ENCODE peak calls at places on chromosomes 13 and 19, in five cellular contexts. C is NB4, R is hippocampal formation, K is activated T-cell treated with anti-CD3 and anti-CD28 coated beads for 24 hours, O is WTC11. L is an unnamed sample.

GRCh38 chr19:32642771-32643170 is 32.2 kb downstream of the ANKRD27 start:
- DNase-seq in C (no peak), K (peak; percentile 43), R (no peak), O (no peak), L (no peak)

GRCh38 chr13:48108106-48108505 is 13.2 kb upstream of the MED4 start:
- DNase-seq in R (no peak), O (no peak), K (no peak), C (no peak), L (no peak)

GRCh38 chr19:11296264-11296663 is 304 bp downstream of the TSPAN16 start:
- DNase-seq in O (no peak), C (peak; percentile 64), R (no peak), K (no peak), L (peak; percentile 43)

GRCh38 chr13:20247963-20248362 is 15.8 kb upstream of the GJB6 start:
- DNase-seq in R (no peak), O (no peak), C (no peak), K (no peak), L (no peak)

GRCh38 chr19:14577885-14578427 is 4.9 kb upstream of the CLEC17A start:
- DNase-seq in K (no peak), O (no peak), C (peak; percentile 54), R (no peak), L (no peak)

GRCh38 chr13:92187378-92187989 is 789.1 kb downstream of the GPC5 start:
- DNase-seq in K (no peak), C (peak; percentile 52), R (no peak), O (peak; percentile 12), L (peak; percentile 13)

GRCh38 chr13:40205771-40206240 is 460.6 kb downstream of the FOXO1 start:
- DNase-seq in R (no peak), O (no peak), K (no peak), C (no peak), L (no peak)

GRCh38 chr13:113493315-113493951 is 2.9 kb upstream of the DCUN1D2 start:
- DNase-seq in R (no peak), O (no peak), C (peak; percentile 85), K (no peak), L (no peak)

GRCh38 chr19:6753178-6754031 is 13.8 kb downstream of the SH2D3A start:
- DNase-seq in K (peak; percentile 81), O (peak; percentile 99), R (no peak), C (peak; percentile 90), L (peak; percentile 57)

GRCh38 chr13:85503797-85504196 is 295.4 kb downstream of the SLITRK6 start:
- DNase-seq in R (no peak), K (no peak), O (no peak), C (no peak), L (no peak)

GRCh38 chr19:1819211-1819975 is 7.3 kb upstream of the ATP8B3 start:
- DNase-seq in K (no peak), C (no peak), R (no peak), O (no peak), L (no peak)

GRCh38 chr13:40064723-40065122 is 409.3 kb downstream of the COG6 start:
- DNase-seq in R (no peak), K (no peak), O (no peak), C (peak; percentile 19), L (no peak)

GRCh38 chr13:84543976-84544375 is 661.7 kb upstream of the SLITRK1 start:
- DNase-seq in C (no peak), K (no peak), O (no peak), R (no peak), L (no peak)

GRCh38 chr19:13882841-13883240 is 5.9 kb downstream of the NANOS3 start:
- DNase-seq in O (no peak), R (no peak), C (no peak), K (no peak), L (no peak)

GRCh38 chr13:95547531-95548167 is 4.9 kb upstream of the CLDN10 start:
- DNase-seq in R (no peak), K (no peak), O (no peak), C (no peak), L (no peak)

GRCh38 chr13:75316427-75316826 is 165.5 kb downstream of the TBC1D4 start:
- DNase-seq in R (no peak), K (no peak), O (no peak), C (peak; percentile 6), L (no peak)

GRCh38 chr19:53664760-53665159 is 33.0 kb downstream of the DPRX start:
- DNase-seq in K (no peak), R (no peak), C (no peak), O (peak; percentile 29), L (no peak)

GRCh38 chr13:72677431-72677830 is 50.0 kb downstream of the MZT1 start:
- DNase-seq in O (no peak), K (no peak), R (no peak), C (no peak), L (no peak)

GRCh38 chr13:102965802-102966201 is 100.4 kb downstream of the SLC10A2 start:
- DNase-seq in K (no peak), C (no peak), R (no peak), O (no peak), L (no peak)

GRCh38 chr13:41835871-41836270 is 125.0 kb downstream of the VWA8 start:
- DNase-seq in K (no peak), O (no peak), R (no peak), C (no peak), L (no peak)

GRCh38 chr13:111029957-111030609 is 85.0 kb upstream of the ARHGEF7 start:
- DNase-seq in C (no peak), K (no peak), R (no peak), O (no peak), L (no peak)

GRCh38 chr13:27018230-27018875 is 153.3 kb downstream of the USP12 start:
- DNase-seq in R (no peak), K (no peak), O (no peak), C (no peak), L (no peak)

GRCh38 chr13:54637377-54637776 is 1608.8 kb downstream of the OLFM4 start:
- DNase-seq in O (no peak), R (no peak), K (no peak), C (peak; percentile 81), L (no peak)

GRCh38 chr19:16285769-16286564 is 38.7 kb upstream of the KLF2 start:
- DNase-seq in O (no peak), C (peak; percentile 45), K (no peak), R (peak; percentile 31), L (no peak)

GRCh38 chr13:31968473-31968872 is 63.1 kb upstream of the FRY start:
- DNase-seq in R (no peak), O (no peak), C (peak; percentile 63), K (no peak), L (no peak)

GRCh38 chr13:29589234-29589633 is 6.3 kb downstream of the SLC7A1 start:
- DNase-seq in R (no peak), K (no peak), C (no peak), O (no peak), L (no peak)

L was measured in G401.